ENCODE peak calls at places on chromosomes 1 and 21, in nine cellular contexts. A is mammary epithelial cell, O is suprapubic skin, E is ovary, N is lung, B is fibroblast of the aortic adventitia, D is Karpas-422, S is cardiac fibroblast, P is Caco-2. C is an unnamed sample.

GRCh38 chr1:6454856-6455751 is 10.9 kb downstream of the TNFRSF25 start:
- DNase-seq in O (no peak), P (no peak), S (no peak), N (no peak), D (no peak), B (no peak), E (no peak), A (no peak), C (no peak)

GRCh38 chr1:39044762-39045161 is 18.6 kb downstream of the NDUFS5 start:
- DNase-seq in O (no peak), E (no peak), N (no peak), P (no peak), D (no peak), S (no peak), B (no peak), A (no peak), C (no peak)

GRCh38 chr1:220700591-220701179 is 10.5 kb downstream of the C1orf115 start:
- DNase-seq in N (no peak), B (no peak), A (peak; percentile 2), S (peak; percentile 46), P (no peak), O (no peak), D (peak; percentile 65), E (no peak), C (no peak)

GRCh38 chr1:203275656-203276272 is 29.6 kb upstream of the BTG2 start:
- DNase-seq in O (no peak), E (no peak), P (no peak), A (no peak), B (no peak), D (no peak), N (no peak), S (no peak), C (no peak)

GRCh38 chr1:84027368-84027767 is 28.4 kb upstream of the TTLL7 start:
- DNase-seq in D (no peak), B (no peak), N (no peak), A (no peak), P (no peak), O (no peak), S (no peak), E (no peak), C (no peak)

GRCh38 chr1:82391712-82392111 is 591.0 kb downstream of the ADGRL2 start:
- DNase-seq in O (no peak), D (no peak), S (peak; percentile 8), P (no peak), E (no peak), A (no peak), N (no peak), B (no peak), C (no peak)

GRCh38 chr1:178060789-178061556 is 32.9 kb upstream of the RASAL2 start:
- DNase-seq in E (no peak), P (no peak), B (peak; percentile 96), D (no peak), N (no peak), A (peak; percentile 70), S (peak; percentile 95), O (no peak), C (peak; percentile 9)

GRCh38 chr1:20511518-20512428 is 3.8 kb upstream of the MUL1 start:
- DNase-seq in E (no peak), S (no peak), D (no peak), P (no peak), B (no peak), O (no peak), N (no peak), A (peak; percentile 39), C (no peak)

GRCh38 chr1:2049517-2050481 is at the start of gene PRKCZ:
- DNase-seq in B (no peak), S (peak; percentile 10), P (peak; percentile 94), E (peak; percentile 55), D (no peak), O (peak; percentile 84), N (peak; percentile 93), A (peak; percentile 94), C (peak; percentile 40)

GRCh38 chr1:150259758-150260669 is 2.4 kb downstream of the CA14 start:
- DNase-seq in P (peak; percentile 68), N (peak; percentile 82), B (no peak), E (peak; percentile 82), S (peak; percentile 51), D (peak; percentile 58), O (no peak), A (peak; percentile 56), C (no peak)

GRCh38 chr1:149936076-149936991 is at the start of gene MTMR11:
- DNase-seq in E (peak; percentile 56), S (peak; percentile 48), P (no peak), D (no peak), B (peak; percentile 45), N (no peak), O (no peak), A (peak; percentile 44), C (no peak)

DNA sequence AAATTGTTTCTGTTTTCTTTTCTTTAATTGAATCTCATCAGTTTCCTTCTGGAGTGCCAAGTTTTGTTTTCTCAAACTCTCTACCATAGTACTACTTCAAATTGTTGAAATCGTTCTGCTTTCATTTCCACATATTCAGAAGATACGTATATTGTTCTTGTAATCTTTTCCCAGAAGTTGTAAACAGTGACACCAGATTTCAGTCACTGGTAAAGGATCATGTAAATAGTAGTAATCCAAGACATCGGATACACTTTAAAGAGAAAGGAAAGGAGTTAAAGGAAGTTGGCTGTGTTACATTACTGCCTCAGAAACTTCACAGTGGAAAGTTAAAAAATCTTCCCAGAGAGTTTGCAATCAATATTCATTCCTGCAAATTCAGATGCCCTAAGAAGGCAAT is 67.5 kb downstream of the RGL1 start:
- DNase-seq in D (no peak), S (peak; percentile 57), N (no peak), A (no peak), P (no peak), B (peak; percentile 52), O (no peak), E (no peak), C (no peak)
- H3K4me3 ChIP-seq in D (no peak overlapping the region), S (no peak overlapping the region), N (no peak overlapping the region), A (no peak overlapping the region), P (no peak overlapping the region), B (no peak overlapping the region), O (no peak overlapping the region), E (no peak overlapping the region), C (no peak overlapping the region)

GRCh38 chr1:246577720-246578106 is 11.5 kb downstream of the CNST start:
- DNase-seq in S (no peak), D (no peak), B (peak; percentile 36), E (no peak), O (no peak), P (no peak), N (no peak), A (no peak), C (no peak)
- H3K4me3 ChIP-seq in S (no peak overlapping the region), D (peak overlapping the region; percentile 17), B (no peak overlapping the region), E (no peak overlapping the region), O (no peak overlapping the region), P (no peak overlapping the region), N (no peak overlapping the region), A (no peak overlapping the region), C (no peak overlapping the region)

GRCh38 chr21:44842721-44843445 is 25.0 kb upstream of the SUMO3 start:
- DNase-seq in P (peak; percentile 12), S (no peak), B (no peak), D (no peak), E (no peak), A (no peak), O (no peak), N (no peak), C (no peak)
- H3K4me3 ChIP-seq in P (no peak overlapping the region), S (no peak overlapping the region), B (no peak overlapping the region), D (no peak overlapping the region), E (no peak overlapping the region), A (no peak overlapping the region), O (no peak overlapping the region), N (no peak overlapping the region), C (no peak overlapping the region)

GRCh38 chr1:63866085-63866484 is 92.3 kb downstream of the ROR1 start:
- DNase-seq in N (no peak), O (no peak), S (no peak), B (no peak), A (no peak), D (no peak), P (no peak), E (no peak), C (no peak)

GRCh38 chr1:63870152-63870551 is 96.3 kb downstream of the ROR1 start:
- DNase-seq in O (no peak), B (no peak), D (no peak), P (no peak), A (no peak), S (no peak), E (no peak), N (no peak), C (no peak)

GRCh38 chr1:63868220-63868897 is 94.5 kb downstream of the ROR1 start:
- DNase-seq in P (no peak), A (peak; percentile 89), B (peak; percentile 31), D (peak; percentile 44), S (no peak), E (no peak), O (no peak), N (no peak), C (peak; percentile 62)

GRCh38 chr1:63865561-63865960 is 91.7 kb downstream of the ROR1 start:
- DNase-seq in D (no peak), S (no peak), P (no peak), O (no peak), A (no peak), E (no peak), N (no peak), B (no peak), C (no peak)

GRCh38 chr1:63867429-63868176 is 93.8 kb downstream of the ROR1 start:
- DNase-seq in P (no peak), B (no peak), A (no peak), N (no peak), O (no peak), D (no peak), E (no peak), S (no peak), C (no peak)
- H3K4me3 ChIP-seq in P (no peak overlapping the region), B (no peak overlapping the region), A (no peak overlapping the region), N (no peak overlapping the region), O (no peak overlapping the region), D (no peak overlapping the region), E (no peak overlapping the region), S (no peak overlapping the region), C (no peak overlapping the region)

GRCh38 chr1:210293191-210293607 is 35.5 kb upstream of the HHAT start:
- DNase-seq in B (peak; percentile 100), A (no peak), S (peak; percentile 90), N (peak; percentile 36), P (no peak), E (peak; percentile 71), D (no peak), O (peak; percentile 73), C (no peak)
- H3K4me3 ChIP-seq in B (peak overlapping the region; percentile 50), A (peak overlapping the region; percentile 38), S (no peak overlapping the region), N (no peak overlapping the region), P (peak overlapping the region; percentile 37), E (peak overlapping the region; percentile 42), D (no peak overlapping the region), O (peak overlapping the region; percentile 52), C (no peak overlapping the region)

C was measured in keratinocyte.